ENCODE peak calls at places on chromosome 3, in five cellular contexts. L is GM23248, N is kidney, M is colonic mucosa, E is tibial artery. T is an unnamed sample. For H3K4me1, the result is how much of the 10 kb centered on the place peaks cover.

GRCh38 chr3:124878561-124879394 is 8.4 kb downstream of the ITGB5 start:
- DNase-seq in L (peak), N (no peak), M (peak), E (peak), T (peak)

GRCh38 chr3:118760611-118761606 is 273.7 kb downstream of the IGSF11 start:
- DNase-seq in L (no peak), N (no peak), M (no peak), E (no peak), T (no peak)

GRCh38 chr3:58667229-58667628 is 655 bp upstream of the FAM3D start:
- DNase-seq in L (no peak), N (no peak), M (peak), E (no peak), T (no peak)

GRCh38 chr3:24493951-24494615 is 567 bp downstream of the THRB start:
- DNase-seq in L (peak), N (peak), M (peak), E (peak), T (peak)

GRCh38 chr3:127775398-127776109 is 46.8 kb downstream of the MGLL start:
- DNase-seq in L (peak), N (peak), M (no peak), E (peak), T (no peak)

GRCh38 chr3:17841190-17841828 is 98.9 kb upstream of the TBC1D5 start:
- DNase-seq in L (peak), N (peak), M (peak), E (peak), T (peak)

GRCh38 chr3:161066926-161067325 is 38.2 kb downstream of the B3GALNT1 start:
- DNase-seq in L (no peak), N (no peak), M (no peak), E (no peak), T (no peak)

GRCh38 chr3:169283902-169284451 is 379.5 kb downstream of the MECOM start:
- DNase-seq in L (no peak), N (no peak), M (no peak), E (no peak), T (no peak)

GRCh38 chr3:124761250-124761796 is 31.1 kb downstream of the UMPS start:
- DNase-seq in L (peak), N (peak), M (peak), E (peak), T (peak)

GRCh38 chr3:10459954-10460754 is 45.2 kb downstream of the ATP2B2 start:
- DNase-seq in L (peak), N (no peak), M (peak), E (no peak), T (peak)

GRCh38 chr3:142987080-142987700 is 14.2 kb upstream of the U2SURP start:
- DNase-seq in L (peak), N (no peak), M (no peak), E (no peak), T (no peak)

GRCh38 chr3:10768995-10769394 is 47.0 kb upstream of the SLC6A11 start:
- DNase-seq in L (no peak), N (no peak), M (no peak), E (no peak), T (no peak)

GRCh38 chr3:177977381-177978158 is 558.7 kb upstream of the KCNMB2 start:
- DNase-seq in L (peak), N (no peak), M (no peak), E (no peak), T (no peak)

GRCh38 chr3:24829632-24830229 is 335.1 kb upstream of the THRB start:
- DNase-seq in L (peak), N (peak), M (peak), E (no peak), T (no peak)

GRCh38 chr3:167032267-167032876 is 347.7 kb downstream of the ZBBX start:
- DNase-seq in L (peak), N (no peak), M (no peak), E (no peak), T (no peak)

GRCh38 chr3:106765342-106765741 is 611.9 kb upstream of the CCDC54 start:
- DNase-seq in L (peak), N (no peak), M (no peak), E (no peak), T (no peak)

GRCh38 chr3:103532986-103533385 is 1098.2 kb downstream of the ZPLD1 start:
- DNase-seq in L (no peak), N (no peak), M (no peak), E (no peak), T (no peak)

GRCh38 chr3:127624074-127624473 is 4.9 kb upstream of the PODXL2 start:
- DNase-seq in L (no peak), N (no peak), M (no peak), E (no peak), T (no peak)

GRCh38 chr3:169564883-169565282 is 98.6 kb downstream of the MECOM start:
- DNase-seq in L (no peak), N (no peak), M (no peak), E (no peak), T (no peak)

GRCh38 chr3:169812124-169812843 is 386 bp upstream of the LRRIQ4 start:
- DNase-seq in L (peak), N (peak), M (peak), E (peak), T (peak)

GRCh38 chr3:99943931-99944761 is 126.5 kb downstream of the CMSS1 start:
- DNase-seq in L (no peak), N (no peak), M (no peak), E (peak), T (no peak)

GRCh38 chr3:64902991-64903390 is 215.2 kb upstream of the ADAMTS9 start:
- DNase-seq in L (peak), N (no peak), M (no peak), E (no peak), T (peak)

GRCh38 chr3:71785594-71786472 is 885 bp upstream of the PROK2 start:
- DNase-seq in L (peak), N (no peak), M (no peak), E (no peak), T (no peak)

GRCh38 chr3:172606021-172606420 is 82.8 kb upstream of the TNFSF10 start:
- DNase-seq in L (peak), N (no peak), M (no peak), E (no peak), T (no peak)

GRCh38 chr3:183619020-183619419 is 16.4 kb upstream of the KLHL24 start:
- DNase-seq in L (no peak), N (no peak), M (no peak), E (no peak), T (no peak)

GRCh38 chr3:43319794-43320193 is 33.5 kb downstream of the SNRK start:
- DNase-seq in L (no peak), N (no peak), M (no peak), E (no peak), T (no peak)

GRCh38 chr3:43327184-43327950 is 41.0 kb downstream of the SNRK start:
- DNase-seq in L (peak), N (no peak), M (no peak), E (peak), T (peak)

GRCh38 chr3:43320288-43320687 is 33.9 kb downstream of the SNRK start:
- DNase-seq in L (no peak), N (no peak), M (no peak), E (no peak), T (no peak)

GRCh38 chr3:43319364-43319763 is 33.0 kb downstream of the SNRK start:
- DNase-seq in L (no peak), N (no peak), M (no peak), E (no peak), T (no peak)

DNA sequence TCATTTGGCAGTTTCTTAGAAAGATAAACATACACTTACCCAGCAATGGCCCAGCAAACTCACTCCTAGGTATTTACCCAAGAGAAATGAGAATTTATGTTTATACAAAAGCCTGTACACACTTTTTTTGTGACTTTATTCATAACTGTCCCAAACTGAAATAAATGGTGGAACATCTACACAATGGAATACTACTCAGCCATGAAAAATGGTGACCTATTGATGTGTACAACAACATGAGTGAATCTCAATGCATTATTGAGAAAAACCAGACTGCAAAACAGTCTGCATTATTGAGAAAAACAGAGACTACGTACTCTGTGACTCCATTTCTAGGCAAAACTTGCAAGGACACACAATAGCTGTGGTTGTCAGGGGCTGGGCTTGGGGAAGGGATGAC is 37.2 kb downstream of the SNRK start:
- DNase-seq in L (no peak), N (no peak), M (no peak), E (no peak), T (no peak)
- H3K4me1 ChIP-seq in L (under half), N (under half), M (under half), E (under half), T (half or more)

GRCh38 chr3:159852821-159853505 is 135.7 kb upstream of the IL12A start:
- DNase-seq in L (peak), N (peak), M (no peak), E (peak), T (no peak)

GRCh38 chr3:159853506-159853864 is 135.2 kb upstream of the IL12A start:
- DNase-seq in L (no peak), N (no peak), M (no peak), E (no peak), T (no peak)

GRCh38 chr3:159848348-159849118 is 140.1 kb upstream of the IL12A start:
- DNase-seq in L (peak), N (no peak), M (no peak), E (no peak), T (no peak)

GRCh38 chr3:159852256-159852655 is 136.4 kb upstream of the IL12A start:
- DNase-seq in L (no peak), N (no peak), M (no peak), E (no peak), T (no peak)

DNA sequence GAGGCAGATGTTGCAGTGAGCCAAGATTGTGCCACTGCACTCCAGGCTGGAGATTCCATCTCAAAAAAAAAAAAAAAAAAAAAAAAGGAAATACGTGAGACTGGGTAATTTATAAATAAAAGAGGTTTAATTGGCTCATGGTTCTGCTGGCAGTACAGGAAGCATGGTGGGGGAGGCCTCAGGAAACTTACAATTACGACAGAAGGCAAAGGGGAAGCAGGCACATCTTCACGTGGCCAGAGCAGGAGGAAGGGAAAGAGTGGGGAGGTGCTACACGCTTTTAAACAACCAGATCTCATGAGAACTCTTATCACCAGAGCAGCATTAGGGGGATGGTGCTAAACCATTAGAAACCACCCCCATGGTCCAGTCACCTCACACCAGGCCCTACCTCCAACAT is 138.2 kb upstream of the IL12A start:
- DNase-seq in L (no peak), N (no peak), M (no peak), E (no peak), T (no peak)
- H3K4me1 ChIP-seq in L (under half), N (under half), M (under half), E (under half), T (under half)

GRCh38 chr3:37943631-37944242 is 46.8 kb upstream of the VILL start:
- DNase-seq in L (no peak), N (no peak), M (no peak), E (no peak), T (no peak)

GRCh38 chr3:37946531-37946889 is 44.1 kb upstream of the VILL start:
- DNase-seq in L (no peak), N (no peak), M (no peak), E (no peak), T (no peak)

GRCh38 chr3:37945407-37945802 is 45.2 kb upstream of the VILL start:
- DNase-seq in L (no peak), N (no peak), M (no peak), E (no peak), T (no peak)

GRCh38 chr3:37944243-37944955 is 46.2 kb upstream of the VILL start:
- DNase-seq in L (no peak), N (no peak), M (no peak), E (no peak), T (no peak)

GRCh38 chr3:37945803-37946530 is 44.6 kb upstream of the VILL start:
- DNase-seq in L (peak), N (no peak), M (no peak), E (no peak), T (no peak)
- H3K4me1 ChIP-seq in L (under half), N (under half), M (under half), E (half or more), T (under half)

GRCh38 chr3:14534379-14535191 is 5.6 kb downstream of the GRIP2 start:
- DNase-seq in L (no peak), N (peak), M (no peak), E (no peak), T (no peak)

GRCh38 chr3:14536055-14536815 is 3.9 kb downstream of the GRIP2 start:
- DNase-seq in L (no peak), N (peak), M (no peak), E (no peak), T (no peak)

GRCh38 chr3:14533457-14533958 is 6.6 kb downstream of the GRIP2 start:
- DNase-seq in L (no peak), N (peak), M (no peak), E (no peak), T (no peak)

GRCh38 chr3:14536837-14537589 is 3.1 kb downstream of the GRIP2 start:
- DNase-seq in L (no peak), N (peak), M (no peak), E (no peak), T (no peak)

GRCh38 chr3:14535616-14536015 is 4.5 kb downstream of the GRIP2 start:
- DNase-seq in L (no peak), N (peak), M (no peak), E (no peak), T (no peak)
- H3K4me1 ChIP-seq in L (under half), N (under half), M (under half), E (under half), T (under half)

DNA sequence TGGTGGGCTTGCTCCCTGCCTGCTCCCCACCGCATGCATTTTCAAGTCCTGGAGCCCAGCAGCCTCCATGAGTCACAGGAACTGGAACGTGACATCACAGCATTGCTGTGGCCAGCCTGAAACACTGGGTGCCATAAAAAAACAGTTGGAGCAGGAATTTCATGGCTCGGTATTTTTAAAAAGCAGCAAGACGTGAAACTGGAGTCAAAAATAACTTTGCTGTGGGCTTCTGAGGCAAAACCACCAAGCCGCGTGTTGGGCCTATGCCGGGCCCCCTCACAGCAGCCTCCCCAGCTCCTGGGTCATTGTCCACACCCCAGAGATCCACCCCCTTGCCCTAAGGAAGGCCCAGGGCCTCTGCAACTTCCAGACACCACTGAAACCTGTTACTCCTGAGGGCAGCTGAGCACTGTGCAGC is 33.8 kb upstream of the DUSP7 start:
- DNase-seq in L (peak), N (peak), M (no peak), E (peak), T (no peak)
- H3K4me1 ChIP-seq in L (under half), N (under half), M (under half), E (half or more), T (under half)

GRCh38 chr3:48014358-48014757 is 1.9 kb downstream of the MAP4 start:
- DNase-seq in L (peak), N (no peak), M (no peak), E (no peak), T (no peak)

GRCh38 chr3:48022178-48022577 is 6.0 kb upstream of the MAP4 start:
- DNase-seq in L (no peak), N (no peak), M (no peak), E (no peak), T (no peak)

GRCh38 chr3:48015451-48016182 is 599 bp downstream of the MAP4 start:
- DNase-seq in L (peak), N (no peak), M (no peak), E (no peak), T (no peak)

GRCh38 chr3:48016336-48016973 is at the start of gene MAP4:
- DNase-seq in L (peak), N (no peak), M (no peak), E (no peak), T (no peak)

DNA sequence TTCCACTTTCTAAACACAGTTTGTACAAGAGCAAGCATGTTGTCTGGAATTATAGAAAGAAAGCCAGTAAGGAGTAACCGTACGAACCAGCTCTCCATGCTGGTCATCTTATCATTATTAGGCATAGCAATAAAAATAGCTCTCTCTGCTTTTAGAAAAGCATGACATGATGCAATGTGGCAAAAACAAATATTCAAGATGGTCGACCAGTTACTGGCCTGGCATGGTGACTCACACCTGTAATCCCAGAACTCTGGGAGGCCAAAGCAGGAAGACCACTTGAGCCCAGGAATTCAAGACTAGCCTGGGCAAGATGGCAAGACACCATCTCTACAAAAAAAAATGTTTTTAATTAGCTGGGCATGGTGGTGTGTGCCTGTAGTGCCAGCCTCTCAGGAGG is 2.6 kb upstream of the MAP4 start:
- DNase-seq in L (peak), N (no peak), M (no peak), E (no peak), T (no peak)
- H3K4me1 ChIP-seq in L (half or more), N (under half), M (under half), E (half or more), T (under half)

T was measured in adrenal gland.